ENCODE peak calls at places on chromosome 13, in nine cellular contexts. Z, C, F, E, R, O, G, A and X are unnamed samples.

GRCh38 chr13:97660488-97661086 is 226.6 kb downstream of the RAP2A start:
- DNase-seq in E (no peak), F (no peak), C (no peak), G (peak), O (no peak), Z (no peak), R (no peak), A (no peak), X (peak)

GRCh38 chr13:80217614-80218456 is 123.1 kb downstream of the SPRY2 start:
- DNase-seq in G (peak), Z (peak), F (no peak), O (no peak), R (no peak), A (peak), E (peak), C (no peak), X (peak)

GRCh38 chr13:99191900-99192399 is 8.7 kb upstream of the UBAC2 start:
- DNase-seq in O (peak), E (no peak), C (no peak), G (peak), A (peak), F (no peak), Z (peak), R (no peak), X (peak)

GRCh38 chr13:79404985-79405384 is 1.1 kb downstream of the RBM26 start:
- DNase-seq in Z (no peak), F (no peak), R (no peak), A (no peak), C (no peak), E (peak), O (no peak), G (no peak), X (no peak)

GRCh38 chr13:39910833-39911232 is 255.4 kb downstream of the COG6 start:
- DNase-seq in C (no peak), G (peak), A (no peak), O (peak), Z (no peak), R (no peak), F (no peak), E (no peak), X (peak)

GRCh38 chr13:109744512-109745051 is 41.8 kb downstream of the IRS2 start:
- DNase-seq in Z (peak), G (peak), E (no peak), C (peak), O (peak), A (peak), F (peak), R (no peak), X (peak)

GRCh38 chr13:38888309-38888708 is 102.3 kb downstream of the STOML3 start:
- DNase-seq in G (no peak), C (no peak), O (no peak), F (no peak), A (peak), R (no peak), Z (peak), E (peak), X (peak)

GRCh38 chr13:112007191-112007590 is 59.8 kb upstream of the SOX1 start:
- DNase-seq in C (no peak), F (no peak), A (no peak), G (no peak), Z (no peak), E (no peak), O (no peak), R (no peak), X (no peak)

GRCh38 chr13:100341327-100341726 is 247.3 kb downstream of the GGACT start:
- DNase-seq in A (no peak), E (no peak), F (no peak), G (no peak), R (no peak), C (no peak), Z (no peak), O (no peak), X (no peak)

GRCh38 chr13:114119196-114119595 is 13.2 kb downstream of the RASA3 start:
- DNase-seq in E (peak), R (no peak), G (peak), F (no peak), Z (peak), O (no peak), A (peak), C (peak), X (peak)

GRCh38 chr13:76383671-76384461 is 502.3 kb downstream of the KCTD12 start:
- DNase-seq in F (no peak), E (peak), A (peak), C (peak), Z (peak), R (no peak), G (peak), O (no peak), X (peak)

GRCh38 chr13:39955560-39955959 is 300.1 kb downstream of the COG6 start:
- DNase-seq in Z (no peak), G (no peak), A (no peak), R (no peak), F (no peak), C (no peak), O (no peak), E (no peak), X (no peak)

GRCh38 chr13:24747248-24748151 is 16.5 kb upstream of the RNF17 start:
- DNase-seq in A (peak), E (peak), R (no peak), Z (no peak), O (no peak), F (no peak), C (no peak), G (peak), X (peak)

GRCh38 chr13:110185696-110186095 is 121.3 kb downstream of the COL4A1 start:
- DNase-seq in O (no peak), G (no peak), E (no peak), Z (no peak), C (no peak), F (no peak), A (peak), R (no peak), X (peak)

GRCh38 chr13:110106726-110107125 is 200.2 kb downstream of the COL4A1 start:
- DNase-seq in E (no peak), G (peak), C (no peak), Z (no peak), O (no peak), A (no peak), F (no peak), R (no peak), X (no peak)

GRCh38 chr13:33789067-33789606 is 28.8 kb upstream of the RFC3 start:
- DNase-seq in G (no peak), E (no peak), O (no peak), A (no peak), Z (no peak), F (no peak), C (no peak), R (no peak), X (no peak)

DNA sequence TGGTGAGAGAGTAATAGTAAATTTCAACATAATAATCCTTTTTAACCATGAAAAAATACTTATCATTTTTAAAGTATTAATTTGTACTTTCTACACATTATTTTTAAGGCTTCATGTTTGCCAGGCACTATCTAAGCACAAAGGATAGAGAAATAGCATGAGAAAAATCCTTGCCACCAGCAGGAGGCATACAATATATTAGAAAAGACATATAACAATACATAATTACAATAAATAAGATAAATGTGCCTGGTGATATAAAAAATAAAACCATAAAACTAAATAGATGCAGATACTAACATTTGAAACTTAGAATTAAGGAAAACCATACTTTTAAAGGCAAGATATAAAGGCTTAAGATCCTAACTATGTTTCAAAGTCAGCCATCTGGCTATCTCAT is 1256.4 kb downstream of the DIAPH3 start:
- DNase-seq in C (no peak), G (peak), A (no peak), Z (no peak), O (no peak), F (no peak), R (no peak), E (no peak), X (peak)
- TF ChIP-seq CTCF in C (no peak), G (no peak), A (no peak), Z (no peak), O (no peak), F (no peak), R (no peak), E (no peak), X (peak)

GRCh38 chr13:60613080-60613479 is 216.1 kb downstream of the TDRD3 start:
- DNase-seq in R (no peak), O (no peak), F (no peak), G (no peak), A (no peak), C (no peak), Z (no peak), E (no peak), X (no peak)

GRCh38 chr13:60623131-60623530 is 226.1 kb downstream of the TDRD3 start:
- DNase-seq in O (no peak), R (no peak), G (no peak), Z (no peak), E (no peak), F (no peak), A (no peak), C (no peak), X (no peak)

GRCh38 chr13:60619461-60619860 is 222.4 kb downstream of the TDRD3 start:
- DNase-seq in E (no peak), O (no peak), F (no peak), A (no peak), G (no peak), R (no peak), Z (no peak), C (no peak), X (no peak)

GRCh38 chr13:60620611-60621395 is 223.8 kb downstream of the TDRD3 start:
- DNase-seq in G (no peak), F (no peak), R (no peak), Z (no peak), O (no peak), E (no peak), C (no peak), A (no peak), X (peak)

DNA sequence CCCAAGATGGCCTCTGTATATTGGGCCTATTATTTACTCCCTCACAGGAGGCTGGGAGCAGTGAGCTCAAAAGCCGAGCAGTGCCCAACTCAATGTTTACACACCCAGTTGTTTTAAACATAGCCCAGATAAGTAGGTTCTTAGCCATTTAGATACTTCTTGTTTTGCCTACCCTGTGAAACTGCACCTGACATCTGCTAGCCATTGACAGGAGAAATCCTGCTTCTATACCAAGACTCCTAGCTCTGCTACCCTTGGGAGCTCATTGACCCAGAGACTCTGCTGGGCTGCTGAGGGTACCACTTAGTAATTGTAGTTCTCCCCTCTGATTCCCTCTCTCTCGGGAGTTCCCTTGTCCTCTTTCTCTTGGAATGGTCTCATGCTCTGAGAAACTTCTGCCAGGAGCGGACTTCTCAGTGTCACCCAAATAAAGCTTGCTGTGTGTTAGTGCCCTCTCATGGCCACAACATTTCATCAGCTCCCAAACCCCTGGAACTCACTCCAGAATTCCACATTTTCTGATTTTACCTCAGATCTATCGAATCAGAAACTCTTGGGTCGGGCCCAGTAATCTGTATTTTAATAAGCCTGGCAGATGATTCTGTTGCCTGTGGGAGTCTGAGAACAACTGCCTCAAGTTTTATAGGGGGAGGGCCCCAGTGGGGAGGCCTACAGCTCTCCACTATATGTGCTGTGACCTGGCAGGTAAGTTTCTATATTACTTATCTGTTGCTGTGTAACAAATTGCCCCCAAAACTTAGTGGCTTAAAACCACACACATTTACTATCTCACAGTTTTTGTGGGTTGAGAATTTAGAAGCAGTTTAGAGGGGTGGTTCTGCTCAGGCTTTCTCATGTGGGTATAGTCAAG is 221.1 kb downstream of the TDRD3 start:
- DNase-seq in R (no peak), O (no peak), A (peak), Z (peak), E (peak), C (no peak), F (no peak), G (peak), X (peak)
- TF ChIP-seq CTCF in R (no peak), O (no peak), A (peak), Z (peak), E (peak), C (no peak), F (no peak), G (peak), X (peak)

DNA sequence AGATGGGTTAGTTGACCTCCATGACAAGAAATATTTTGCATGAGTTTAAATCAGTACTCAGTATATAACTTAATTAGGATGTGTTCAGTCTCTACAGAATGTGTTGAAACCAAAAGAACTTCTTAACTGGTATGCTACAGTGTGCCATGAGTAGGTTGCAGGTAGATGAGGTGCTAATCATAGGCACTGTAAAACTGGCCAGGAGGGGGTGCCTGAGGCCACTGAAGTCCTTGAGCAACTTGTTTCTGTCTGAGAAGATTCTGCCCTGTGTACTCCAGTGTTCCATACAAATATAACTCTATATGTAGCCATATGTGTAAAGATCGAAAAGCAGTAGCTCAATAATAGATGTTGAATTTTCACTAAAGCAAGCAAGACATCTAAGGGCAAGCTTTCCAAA is 549.2 kb upstream of the KLF12 start:
- DNase-seq in A (peak), E (peak), C (no peak), O (no peak), R (no peak), Z (peak), F (no peak), G (peak), X (peak)
- TF ChIP-seq CTCF in A (peak), E (peak), C (no peak), O (no peak), R (no peak), Z (peak), F (no peak), G (no peak), X (peak)

GRCh38 chr13:29428310-29428991 is 167.0 kb downstream of the SLC7A1 start:
- DNase-seq in O (no peak), C (peak), Z (no peak), A (peak), R (no peak), E (peak), F (no peak), G (no peak), X (peak)
- TF ChIP-seq CTCF in O (no peak), C (no peak), Z (no peak), A (no peak), R (no peak), E (peak), F (no peak), G (no peak), X (no peak)

DNA sequence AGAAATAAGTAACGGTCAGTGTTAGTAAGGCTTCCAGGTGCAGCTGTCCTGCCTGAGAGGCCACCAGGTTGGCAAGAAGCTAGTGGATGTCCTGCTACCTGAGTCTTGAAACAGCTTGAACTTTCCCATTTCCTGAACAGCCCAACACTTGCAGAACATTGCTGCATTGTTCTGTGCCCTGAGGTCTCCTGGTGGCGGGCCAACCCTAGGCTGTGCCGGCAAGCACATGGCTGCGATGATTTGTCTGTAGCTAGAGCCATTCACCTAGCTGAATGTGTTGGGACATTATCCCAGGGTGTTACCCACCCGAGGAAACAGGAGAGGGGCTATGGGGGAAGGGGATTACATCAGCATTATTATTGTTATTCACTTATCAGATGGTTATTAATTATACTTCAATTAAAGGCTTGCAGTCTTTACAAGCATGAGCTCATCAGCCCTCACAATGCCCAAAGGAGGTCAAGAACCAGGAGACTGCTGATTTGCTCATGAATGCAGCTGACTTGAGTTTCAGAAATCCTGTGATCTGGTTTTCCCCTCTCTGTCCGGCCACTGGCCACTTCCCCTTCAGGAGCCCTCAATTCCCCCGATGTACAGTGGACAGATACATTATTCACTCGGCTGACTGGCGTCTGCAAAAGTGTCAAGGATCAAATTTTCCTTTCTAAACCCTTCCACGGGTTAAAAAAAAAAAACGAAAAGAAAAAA is 187.6 kb upstream of the TSC22D1 start:
- DNase-seq in R (no peak), F (peak), A (no peak), O (no peak), G (no peak), C (no peak), Z (no peak), E (peak), X (peak)
- TF ChIP-seq CTCF in R (no peak), F (no peak), A (no peak), O (no peak), G (no peak), C (no peak), Z (no peak), E (no peak), X (no peak)

GRCh38 chr13:32538621-32539246 is at the start of gene N4BP2L2:
- DNase-seq in Z (peak), G (peak), F (peak), O (peak), A (peak), R (peak), E (peak), C (peak), X (peak)
- TF ChIP-seq CTCF in Z (peak), G (peak), F (peak), O (no peak), A (peak), R (no peak), E (peak), C (peak), X (peak)

GRCh38 chr13:51297556-51297955 is 41.9 kb upstream of the SERPINE3 start:
- DNase-seq in A (no peak), G (no peak), O (no peak), R (no peak), C (no peak), F (no peak), E (no peak), Z (no peak), X (no peak)
- TF ChIP-seq CTCF in A (no peak), G (no peak), O (no peak), R (no peak), C (no peak), F (no peak), E (peak), Z (peak), X (peak)

GRCh38 chr13:105579821-105580707 is 955.4 kb downstream of the EFNB2 start:
- DNase-seq in F (no peak), G (no peak), O (no peak), Z (peak), R (no peak), C (no peak), E (peak), A (no peak), X (no peak)
- TF ChIP-seq CTCF in F (no peak), G (no peak), O (no peak), Z (no peak), R (no peak), C (no peak), E (no peak), A (no peak), X (no peak)